ENCODE peak calls at places on chromosome X, in ten cellular contexts. W is upper lobe of left lung, B is tibial nerve, O is sigmoid colon, Z is HepG2, T is suprapubic skin, I is esophagus muscularis mucosa, H is stomach, F is A549, L is SK-N-SH. U is an unnamed sample.

GRCh38 chrX:131041652-131042051 is 16.5 kb upstream of the ARHGAP36 start:
- DNase-seq in H (no peak), I (no peak), W (no peak), O (no peak), T (no peak), F (no peak), Z (no peak), B (no peak), L (peak; percentile 47), U (no peak)

GRCh38 chrX:140661657-140662056 is 47.9 kb upstream of the LINC00632 start:
- DNase-seq in O (no peak), W (no peak), I (no peak), Z (no peak), H (no peak), B (no peak), F (no peak), L (no peak), T (no peak), U (no peak)

GRCh38 chrX:52363247-52363883 is 5.5 kb upstream of the XAGE2 start:
- DNase-seq in O (no peak), F (no peak), H (no peak), Z (no peak), L (no peak), T (no peak), B (no peak), I (no peak), W (no peak), U (no peak)

GRCh38 chrX:39398973-39399268 is 597.7 kb downstream of the MID1IP1 start:
- DNase-seq in B (no peak), F (no peak), O (no peak), I (no peak), L (no peak), W (no peak), H (no peak), Z (no peak), T (no peak), U (peak; percentile 66)

GRCh38 chrX:49951524-49952193 is 29.3 kb downstream of the CLCN5 start:
- DNase-seq in I (no peak), F (no peak), O (no peak), H (no peak), L (peak; percentile 29), Z (no peak), B (no peak), T (no peak), W (no peak), U (no peak)

GRCh38 chrX:25754399-25754798 is 383.7 kb upstream of the MAGEB18 start:
- DNase-seq in T (no peak), F (no peak), L (no peak), W (no peak), B (no peak), Z (no peak), I (no peak), H (no peak), O (no peak), U (no peak)

GRCh38 chrX:69262036-69262905 is 97.0 kb upstream of the PJA1 start:
- DNase-seq in O (no peak), T (no peak), I (no peak), W (no peak), H (no peak), F (no peak), B (no peak), Z (no peak), L (no peak), U (peak; percentile 56)

GRCh38 chrX:107823456-107823855 is 2.2 kb upstream of the MID2 start:
- DNase-seq in F (no peak), T (no peak), Z (no peak), O (no peak), W (no peak), B (no peak), H (no peak), L (no peak), I (no peak), U (no peak)

GRCh38 chrX:76148753-76149152 is 24.1 kb upstream of the PBDC1 start:
- DNase-seq in O (peak; percentile 74), L (no peak), I (no peak), H (no peak), B (no peak), W (no peak), F (no peak), T (peak; percentile 73), Z (peak; percentile 17), U (peak; percentile 53)

GRCh38 chrX:65630771-65631170 is 36.7 kb upstream of the MSN start:
- DNase-seq in B (no peak), Z (no peak), F (no peak), O (no peak), T (no peak), L (no peak), W (no peak), H (no peak), I (no peak), U (no peak)

GRCh38 chrX:20348139-20348538 is 81.4 kb upstream of the RPS6KA3 start:
- DNase-seq in T (no peak), H (no peak), W (no peak), I (no peak), Z (peak; percentile 52), L (no peak), O (no peak), F (no peak), B (no peak), U (no peak)

GRCh38 chrX:132748268-132748667 is 210.2 kb downstream of the HS6ST2 start:
- DNase-seq in B (no peak), T (no peak), I (no peak), L (no peak), H (no peak), Z (no peak), W (no peak), O (no peak), F (no peak), U (no peak)

GRCh38 chrX:96102997-96103396 is 581.6 kb upstream of the DIAPH2 start:
- DNase-seq in T (no peak), H (peak; percentile 27), F (no peak), Z (no peak), L (no peak), B (no peak), W (peak; percentile 25), I (no peak), O (peak; percentile 62), U (no peak)

GRCh38 chrX:108000751-108001150 is 18.6 kb upstream of the TEX13B start:
- DNase-seq in L (no peak), Z (no peak), O (no peak), W (no peak), I (no peak), H (no peak), F (no peak), T (no peak), B (no peak), U (no peak)

GRCh38 chrX:14676431-14676830 is 147.1 kb downstream of the GLRA2 start:
- DNase-seq in T (no peak), H (no peak), B (no peak), I (no peak), F (no peak), O (no peak), L (no peak), W (no peak), Z (no peak), U (no peak)

DNA sequence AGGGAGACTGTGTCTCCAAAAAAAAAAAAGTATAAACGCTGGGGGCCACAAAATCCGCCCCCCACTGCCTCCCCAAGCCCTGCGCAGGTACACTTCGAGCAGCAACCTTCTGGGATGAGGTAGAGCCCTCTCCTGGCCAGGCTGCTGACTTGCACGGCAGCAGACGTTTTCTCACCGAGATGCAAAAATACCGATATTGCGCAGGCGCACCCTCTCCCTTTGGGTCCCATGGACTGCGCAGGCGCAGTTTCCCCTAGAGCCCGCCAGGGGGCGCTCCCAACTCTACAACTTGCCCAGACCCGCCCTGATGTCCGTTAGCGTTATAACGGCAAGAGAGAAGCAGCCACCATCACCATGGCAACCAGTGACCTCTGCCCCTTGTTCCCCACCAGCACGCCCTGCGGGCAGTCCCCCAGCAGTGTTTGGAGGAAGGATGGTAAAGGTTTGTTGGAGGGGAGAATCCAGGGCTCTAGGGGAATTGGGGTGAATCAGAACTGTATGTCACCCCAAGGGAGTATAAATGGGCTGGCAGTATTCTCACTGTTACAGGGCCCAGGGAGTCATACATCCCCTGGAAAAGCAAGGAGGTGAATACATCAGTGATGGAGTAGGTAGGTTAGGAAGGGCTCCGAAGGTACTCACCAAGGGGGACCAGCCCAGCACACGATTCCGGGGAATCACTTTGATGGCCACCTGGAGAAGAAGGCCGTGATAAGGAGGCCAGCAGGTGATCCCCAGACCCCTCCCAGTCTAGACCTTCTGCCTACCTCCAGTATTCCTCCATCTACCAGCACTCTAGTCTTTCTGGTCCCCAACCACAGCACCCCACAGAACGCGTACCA is 1.5 kb downstream of the PIM2 start:
- DNase-seq in T (peak; percentile 93), W (peak; percentile 92), L (peak; percentile 94), H (peak; percentile 92), I (peak; percentile 95), Z (peak; percentile 88), B (peak; percentile 84), F (peak; percentile 79), O (peak; percentile 95), U (peak; percentile 88)
- H3K4me1 ChIP-seq in T (peaks cover 33% of the 10 kb centered on the region), W (peaks cover 27% of the 10 kb centered on the region), L (peaks cover 5% of the 10 kb centered on the region), H (peaks cover 24% of the 10 kb centered on the region), I (peaks cover 34% of the 10 kb centered on the region), Z (peaks cover 31% of the 10 kb centered on the region), B (no peaks in the 10 kb centered on the region), F (peaks cover 18% of the 10 kb centered on the region), O (no peaks in the 10 kb centered on the region), U (no peaks in the 10 kb centered on the region)

DNA sequence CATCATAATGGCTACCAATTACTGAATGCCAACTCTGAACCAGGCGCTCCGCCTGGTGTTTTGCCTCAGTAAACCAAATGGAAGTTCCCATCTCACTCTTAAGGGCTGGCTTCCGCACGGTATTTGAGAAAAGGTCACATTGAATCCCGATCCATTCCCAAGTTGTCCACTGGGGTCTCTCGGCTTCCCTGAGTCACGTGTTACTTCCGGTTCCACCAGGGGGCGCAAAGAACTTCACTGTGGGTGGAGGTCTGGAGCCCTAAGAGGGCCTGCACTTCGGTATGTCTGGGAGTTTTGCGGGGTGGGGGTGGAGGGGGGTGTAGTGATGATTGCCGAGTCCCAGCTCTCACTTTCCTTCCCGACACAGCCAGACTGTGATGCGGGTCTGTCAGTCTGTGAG is 13.4 kb upstream of the NHS start:
- DNase-seq in B (no peak), I (no peak), H (no peak), O (no peak), F (peak; percentile 21), L (peak; percentile 44), W (no peak), T (no peak), Z (peak; percentile 19), U (no peak)
- TF ChIP-seq EP300 in B (no peak), I (no peak), H (no peak), O (no peak), F (no peak), L (no peak), W (no peak), T (no peak), Z (no peak), U (no peak)

DNA sequence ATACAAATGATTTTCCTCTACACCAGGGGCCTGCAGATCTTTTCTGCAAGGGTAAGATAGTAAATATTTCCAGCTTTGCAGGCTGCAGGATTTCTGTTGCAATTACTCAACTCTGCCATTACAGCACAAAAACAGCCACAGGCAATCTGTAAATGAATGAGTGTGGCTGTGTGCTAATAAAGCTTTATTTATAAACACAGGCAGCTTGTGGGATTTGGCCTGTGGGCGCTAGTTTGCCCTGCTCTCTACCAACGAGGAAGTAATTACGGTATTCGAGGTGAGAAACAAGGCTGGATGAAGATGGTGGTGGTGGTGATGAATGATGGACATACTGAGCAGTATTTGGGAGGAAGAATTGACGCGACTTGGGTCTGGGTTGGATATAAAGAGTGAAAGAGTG is 30.7 kb downstream of the ADGRG2 start:
- DNase-seq in I (no peak), H (no peak), F (no peak), B (no peak), L (no peak), Z (no peak), O (no peak), T (no peak), W (no peak), U (no peak)
- H3K9me3 ChIP-seq in I (no peaks in the 10 kb centered on the region), H (peaks cover 8% of the 10 kb centered on the region), F (peaks cover 16% of the 10 kb centered on the region), B (no peaks in the 10 kb centered on the region), L (no peaks in the 10 kb centered on the region), Z (peaks cover 7% of the 10 kb centered on the region), O (no peaks in the 10 kb centered on the region), T (no peaks in the 10 kb centered on the region), W (no peaks in the 10 kb centered on the region), U (no peaks in the 10 kb centered on the region)

GRCh38 chrX:1453390-1453783 is 678 bp upstream of the ASMTL start:
- DNase-seq in H (no peak), Z (no peak), F (peak; percentile 60), O (no peak), I (no peak), W (no peak), B (no peak), T (peak; percentile 94), L (no peak), U (no peak)
- H3K4me1 ChIP-seq in H (peaks cover 33% of the 10 kb centered on the region), Z (peaks cover 12% of the 10 kb centered on the region), F (peaks cover 13% of the 10 kb centered on the region), O (no peaks in the 10 kb centered on the region), I (peaks cover 22% of the 10 kb centered on the region), W (peaks cover 29% of the 10 kb centered on the region), B (no peaks in the 10 kb centered on the region), T (peaks cover 26% of the 10 kb centered on the region), L (no peaks in the 10 kb centered on the region), U (peaks cover 7% of the 10 kb centered on the region)

U was measured in ovary.